ENCODE peak calls at places on chromosomes 16 and 17, in four cellular contexts. R, S, L and A are unnamed samples.

GRCh38 chr17:69592692-69593350 is 178.3 kb downstream of the MAP2K6 start:
- DNase-seq in R (no peak), S (no peak), L (peak), A (no peak)

GRCh38 chr16:55324491-55325447 is 766 bp downstream of the IRX6 start:
- DNase-seq in R (no peak), S (no peak), L (no peak), A (peak)

GRCh38 chr16:28280881-28281836 is 11.2 kb upstream of the SBK1 start:
- DNase-seq in R (no peak), S (no peak), L (no peak), A (no peak)

GRCh38 chr16:83802135-83802534 is 5.6 kb upstream of the HSBP1 start:
- DNase-seq in R (peak), S (no peak), L (peak), A (no peak)

GRCh38 chr16:83403751-83404150 is 404.0 kb upstream of the HSBP1 start:
- DNase-seq in R (no peak), S (no peak), L (no peak), A (no peak)

GRCh38 chr16:19505600-19506303 is 16.1 kb downstream of the GDE1 start:
- DNase-seq in R (no peak), S (no peak), L (no peak), A (peak)

GRCh38 chr17:68318103-68318991 is 27.1 kb downstream of the ARSG start:
- DNase-seq in R (no peak), S (no peak), L (no peak), A (no peak)

GRCh38 chr16:88782454-88783390 is 2.3 kb downstream of the PIEZO1 start:
- DNase-seq in R (no peak), S (no peak), L (no peak), A (no peak)

GRCh38 chr16:15970743-15971434 is 21.5 kb downstream of the ABCC1 start:
- DNase-seq in R (no peak), S (no peak), L (no peak), A (no peak)

GRCh38 chr17:52148288-52148968 is 10.1 kb downstream of the CA10 start:
- DNase-seq in R (no peak), S (no peak), L (no peak), A (no peak)

GRCh38 chr16:73909529-73910035 is 387.0 kb upstream of the PSMD7 start:
- DNase-seq in R (no peak), S (no peak), L (no peak), A (no peak)

GRCh38 chr17:9360610-9361571 is 214.7 kb downstream of the STX8 start:
- DNase-seq in R (no peak), S (peak), L (peak), A (peak)

GRCh38 chr17:67403065-67403464 is 26.0 kb downstream of the PITPNC1 start:
- DNase-seq in R (no peak), S (no peak), L (no peak), A (no peak)

GRCh38 chr17:58402679-58403078 is 14.7 kb downstream of the RNF43 start:
- DNase-seq in R (no peak), S (no peak), L (no peak), A (no peak)

GRCh38 chr16:89170346-89171215 is 967 bp upstream of the CDH15 start:
- DNase-seq in R (no peak), S (no peak), L (no peak), A (no peak)

GRCh38 chr17:81983639-81984373 is 6.4 kb downstream of the ASPSCR1 start:
- DNase-seq in R (no peak), S (no peak), L (no peak), A (no peak)

GRCh38 chr17:2844386-2844785 is 48.1 kb downstream of the RAP1GAP2 start:
- DNase-seq in R (no peak), S (no peak), L (no peak), A (no peak)
- TF ChIP-seq CTCF in R (no peak), S (no peak), L (peak), A (no peak)

DNA sequence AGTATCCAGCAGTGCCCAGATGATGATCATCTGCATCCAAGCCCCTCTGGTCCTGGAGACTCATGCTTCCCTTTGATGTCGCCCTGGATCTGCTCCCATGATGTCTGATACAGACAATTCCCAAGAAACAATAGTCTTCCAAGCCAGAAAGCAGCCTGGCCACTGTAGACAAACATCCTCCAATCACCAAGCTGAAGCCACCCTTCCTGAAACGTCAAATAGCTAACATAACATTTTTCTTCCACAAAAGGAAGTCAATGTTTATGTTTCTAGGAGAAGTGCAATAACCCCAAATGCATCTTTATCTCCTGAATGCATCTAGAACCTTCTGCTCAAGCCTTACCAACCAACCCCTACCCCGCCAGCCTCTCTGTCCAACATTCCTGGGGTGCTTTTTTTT is 1.2 kb upstream of the DPEP2 start:
- DNase-seq in R (no peak), S (no peak), L (no peak), A (no peak)
- H3K4me3 ChIP-seq in R (no peak), S (no peak), L (no peak), A (no peak)

GRCh38 chr17:7586673-7587419 is 3.0 kb downstream of the SOX15 start:
- DNase-seq in R (no peak), S (no peak), L (no peak), A (no peak)
- TF ChIP-seq CTCF in R (no peak), S (peak), L (peak), A (no peak)

GRCh38 chr17:5049314-5049819 is 14.1 kb upstream of the SLC52A1 start:
- DNase-seq in R (no peak), S (no peak), L (no peak), A (no peak)
- H3K4me3 ChIP-seq in R (no peak), S (no peak), L (no peak), A (no peak)

GRCh38 chr16:3152273-3153076 is 17.6 kb downstream of the ZNF213 start:
- DNase-seq in R (peak), S (peak), L (peak), A (peak)
- TF ChIP-seq CTCF in R (no peak), S (peak), L (peak), A (peak)

GRCh38 chr16:3578121-3578520 is 918 bp upstream of the NLRC3 start:
- DNase-seq in R (no peak), S (no peak), L (no peak), A (no peak)
- H3K4me3 ChIP-seq in R (no peak), S (no peak), L (no peak), A (no peak)

DNA sequence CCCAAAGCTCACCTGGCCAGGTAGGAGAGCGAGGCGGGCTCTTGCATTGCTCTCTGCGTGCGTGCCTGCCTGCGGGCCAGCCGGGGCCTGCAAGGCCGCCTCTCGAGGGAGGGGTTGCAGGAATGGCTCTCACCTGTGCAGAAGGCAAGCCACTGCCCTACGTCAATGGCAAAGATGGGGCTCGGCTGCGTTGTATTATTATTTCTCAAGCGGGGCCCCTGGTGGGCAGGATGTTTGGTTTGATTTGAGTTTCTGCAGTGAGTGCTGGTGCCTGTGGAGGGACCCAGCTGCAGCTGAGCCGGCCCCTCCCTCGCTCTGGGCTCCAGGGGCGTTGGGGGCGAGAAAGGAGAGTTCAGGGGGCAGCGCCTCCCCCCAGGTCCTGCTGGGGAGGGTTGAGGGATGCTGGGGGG is 338.6 kb downstream of the SEC14L1 start:
- DNase-seq in R (no peak), S (no peak), L (no peak), A (no peak)
- TF ChIP-seq CTCF in R (no peak), S (no peak), L (no peak), A (no peak)

GRCh38 chr17:17783825-17784598 is 52.8 kb downstream of the SREBF1 start:
- DNase-seq in R (peak), S (no peak), L (no peak), A (peak)
- H3K4me3 ChIP-seq in R (peak), S (no peak), L (no peak), A (peak)

GRCh38 chr17:38667787-38668122 is 7.0 kb downstream of the EPOP start:
- DNase-seq in R (no peak), S (no peak), L (no peak), A (no peak)
- TF ChIP-seq CTCF in R (no peak), S (no peak), L (no peak), A (no peak)